ENCODE peak calls at places on chromosomes 6 and 20, in six cellular contexts. A is stimulated activated CD8-positive, alpha-beta memory T cell treated with anti-CD3 and anti-CD28 coated beads, Interleukin-15, amount 100 ng/mL, for 24 hours; M is NCI-H345; B is left ventricle myocardium superior; D is spleen; C is effector memory CD8-positive, alpha-beta T cell. R is an unnamed sample.

GRCh38 chr20:14992961-14993360 is 655.5 kb upstream of the FLRT3 start:
- DNase-seq in A (no peak), M (no peak), B (no peak), D (no peak), C (no peak), R (no peak)

GRCh38 chr6:67952121-67952520 is 683.0 kb upstream of the ADGRB3 start:
- DNase-seq in A (no peak), M (no peak), B (no peak), D (no peak), C (no peak), R (no peak)

GRCh38 chr6:15384901-15385300 is 139.0 kb downstream of the JARID2 start:
- DNase-seq in A (no peak), M (no peak), B (no peak), D (no peak), C (no peak), R (no peak)

GRCh38 chr6:162670345-162670744 is 57.2 kb downstream of the PRKN start:
- DNase-seq in A (no peak), M (no peak), B (no peak), D (no peak), C (no peak), R (no peak)

GRCh38 chr20:53033176-53033575 is 61.0 kb downstream of the TSHZ2 start:
- DNase-seq in A (no peak), M (no peak), B (no peak), D (no peak), C (no peak), R (no peak)

GRCh38 chr6:123276439-123277045 is 280.5 kb downstream of the CLVS2 start:
- DNase-seq in A (no peak), M (peak), B (no peak), D (no peak), C (no peak), R (no peak)

GRCh38 chr6:102114402-102114801 is 720.9 kb downstream of the GRIK2 start:
- DNase-seq in A (no peak), M (no peak), B (no peak), D (no peak), C (no peak), R (no peak)

GRCh38 chr20:36544134-36545018 is 3.1 kb downstream of the MYL9 start:
- DNase-seq in A (no peak), M (peak), B (peak), D (peak), C (no peak), R (no peak)

R was measured in Right ventricle myocardium inferior.